ENCODE peak calls at places on chromosomes 16 and 17, in eight cellular contexts. T is dermis blood vessel endothelial cell; D is naive thymus-derived CD8-positive, alpha-beta T cell; S is NB4; V is CD8-positive, alpha-beta T cell; C is MG63; Z is activated CD8-positive, alpha-beta T cell treated with anti-CD3 and anti-CD28 coated beads for 36 hours; O is stimulated activated CD4-positive, alpha-beta T cell treated with anti-CD3 and anti-CD28 coated beads, TNF-alpha, amount 100 ng/mL, for 24 hours. N is an unnamed sample.

GRCh38 chr17:2055494-2056220 is 754 bp downstream of the HIC1 start:
- DNase-seq in T (peak), D (no peak), S (peak), V (peak), C (no peak), Z (peak), O (no peak), N (peak)

GRCh38 chr16:3780570-3780969 is 63.2 kb upstream of the TRAP1 start:
- DNase-seq in T (peak), D (no peak), S (peak), V (peak), C (no peak), Z (peak), O (no peak), N (no peak)

GRCh38 chr17:68344701-68345136 is 53.4 kb downstream of the ARSG start:
- DNase-seq in T (no peak), D (peak), S (peak), V (peak), C (no peak), Z (peak), O (no peak), N (peak)

GRCh38 chr17:65638221-65638940 is 76.9 kb upstream of the AXIN2 start:
- DNase-seq in T (no peak), D (no peak), S (no peak), V (no peak), C (no peak), Z (no peak), O (no peak), N (no peak)

GRCh38 chr17:596763-597644 is 117.6 kb downstream of the VPS53 start:
- DNase-seq in T (peak), D (no peak), S (no peak), V (no peak), C (peak), Z (peak), O (no peak), N (no peak)

GRCh38 chr17:39652635-39653315 is 12.4 kb upstream of the TCAP start:
- DNase-seq in T (no peak), D (no peak), S (no peak), V (no peak), C (no peak), Z (no peak), O (no peak), N (no peak)

GRCh38 chr16:70494777-70495176 is 28.6 kb downstream of the COG4 start:
- DNase-seq in T (no peak), D (no peak), S (no peak), V (no peak), C (no peak), Z (no peak), O (no peak), N (no peak)

GRCh38 chr17:42766124-42766523 is 5.1 kb downstream of the RAMP2 start:
- DNase-seq in T (no peak), D (no peak), S (no peak), V (no peak), C (no peak), Z (no peak), O (no peak), N (no peak)

GRCh38 chr17:2369039-2369438 is 31.7 kb downstream of the SGSM2 start:
- DNase-seq in T (peak), D (no peak), S (no peak), V (no peak), C (no peak), Z (no peak), O (no peak), N (no peak)

GRCh38 chr17:66126231-66126630 is 65.7 kb downstream of the CEP112 start:
- DNase-seq in T (no peak), D (no peak), S (no peak), V (no peak), C (no peak), Z (no peak), O (no peak), N (no peak)